ENCODE peak calls at places on chromosomes 12 and 14, in ten cellular contexts. One of them, this sample, is unnamed.
A peak's percentile ranks its signal among the peaks of the same experiment; 100 is the strongest.

GRCh38 chr14:30883508-30884294 is 9.3 kb downstream of the COCH start:
- DNase-seq in spleen: no peak
- DNase-seq in ovary: no peak
- DNase-seq in amygdala: no peak
- DNase-seq in anterior cingulate cortex: no peak
- DNase-seq in K562: no peak
- DNase-seq in HEK293T: no peak
- DNase-seq in activated gamma-delta T cell: no peak
- DNase-seq in right atrium auricular region: no peak
- DNase-seq in epithelial cell of prostate: no peak
- DNase-seq in this sample: no peak

GRCh38 chr12:38392584-38393144 is 76.1 kb downstream of the ALG10B start:
- DNase-seq in anterior cingulate cortex: no peak
- DNase-seq in amygdala: no peak
- DNase-seq in activated gamma-delta T cell: no peak
- DNase-seq in K562: no peak
- DNase-seq in ovary: no peak
- DNase-seq in HEK293T: no peak
- DNase-seq in right atrium auricular region: no peak
- DNase-seq in spleen: no peak
- DNase-seq in epithelial cell of prostate: peak; percentile 97
- DNase-seq in this sample: no peak

GRCh38 chr14:71166434-71166833 is 259.2 kb downstream of the PCNX1 start:
- DNase-seq in anterior cingulate cortex: peak; percentile 47
- DNase-seq in epithelial cell of prostate: no peak
- DNase-seq in amygdala: no peak
- DNase-seq in HEK293T: peak; percentile 55
- DNase-seq in ovary: no peak
- DNase-seq in K562: no peak
- DNase-seq in right atrium auricular region: no peak
- DNase-seq in spleen: no peak
- DNase-seq in activated gamma-delta T cell: no peak
- DNase-seq in this sample: no peak

GRCh38 chr12:103241184-103241583 is 254.6 kb downstream of the C12orf42 start:
- DNase-seq in spleen: no peak
- DNase-seq in K562: no peak
- DNase-seq in anterior cingulate cortex: no peak
- DNase-seq in activated gamma-delta T cell: no peak
- DNase-seq in epithelial cell of prostate: no peak
- DNase-seq in amygdala: no peak
- DNase-seq in HEK293T: no peak
- DNase-seq in right atrium auricular region: no peak
- DNase-seq in ovary: no peak
- DNase-seq in this sample: no peak

GRCh38 chr12:121939190-121939589 is 20.8 kb downstream of the CFAP251 start:
- DNase-seq in activated gamma-delta T cell: no peak
- DNase-seq in amygdala: no peak
- DNase-seq in spleen: no peak
- DNase-seq in HEK293T: no peak
- DNase-seq in K562: no peak
- DNase-seq in epithelial cell of prostate: peak; percentile 18
- DNase-seq in right atrium auricular region: no peak
- DNase-seq in ovary: no peak
- DNase-seq in anterior cingulate cortex: no peak
- DNase-seq in this sample: no peak

GRCh38 chr12:47534695-47535094 is 171.1 kb downstream of the RPAP3 start:
- DNase-seq in epithelial cell of prostate: no peak
- DNase-seq in ovary: no peak
- DNase-seq in HEK293T: no peak
- DNase-seq in activated gamma-delta T cell: no peak
- DNase-seq in anterior cingulate cortex: no peak
- DNase-seq in spleen: no peak
- DNase-seq in right atrium auricular region: no peak
- DNase-seq in K562: no peak
- DNase-seq in amygdala: no peak
- DNase-seq in this sample: no peak

GRCh38 chr12:122138616-122139015 is 35.4 kb downstream of the IL31 start:
- DNase-seq in right atrium auricular region: no peak
- DNase-seq in ovary: no peak
- DNase-seq in K562: no peak
- DNase-seq in spleen: no peak
- DNase-seq in activated gamma-delta T cell: no peak
- DNase-seq in amygdala: peak; percentile 60
- DNase-seq in HEK293T: no peak
- DNase-seq in anterior cingulate cortex: peak; percentile 34
- DNase-seq in epithelial cell of prostate: no peak
- DNase-seq in this sample: no peak

GRCh38 chr14:89616425-89617141 is 199.6 kb upstream of the FOXN3 start:
- DNase-seq in epithelial cell of prostate: no peak
- DNase-seq in ovary: no peak
- DNase-seq in K562: no peak
- DNase-seq in spleen: no peak
- DNase-seq in amygdala: no peak
- DNase-seq in activated gamma-delta T cell: no peak
- DNase-seq in anterior cingulate cortex: no peak
- DNase-seq in HEK293T: no peak
- DNase-seq in right atrium auricular region: no peak
- DNase-seq in this sample: no peak

GRCh38 chr12:46266869-46267617 is 1.8 kb downstream of the SLC38A1 start:
- DNase-seq in K562: no peak
- DNase-seq in right atrium auricular region: no peak
- DNase-seq in anterior cingulate cortex: peak; percentile 63
- DNase-seq in amygdala: peak; percentile 25
- DNase-seq in HEK293T: peak; percentile 27
- DNase-seq in ovary: peak; percentile 38
- DNase-seq in spleen: peak; percentile 89
- DNase-seq in activated gamma-delta T cell: peak; percentile 28
- DNase-seq in epithelial cell of prostate: no peak
- DNase-seq in this sample: peak; percentile 75

GRCh38 chr12:45878630-45879255 is 111.6 kb downstream of the SCAF11 start:
- DNase-seq in activated gamma-delta T cell: no peak
- DNase-seq in spleen: no peak
- DNase-seq in amygdala: no peak
- DNase-seq in anterior cingulate cortex: no peak
- DNase-seq in epithelial cell of prostate: no peak
- DNase-seq in ovary: no peak
- DNase-seq in right atrium auricular region: no peak
- DNase-seq in K562: no peak
- DNase-seq in HEK293T: no peak
- DNase-seq in this sample: no peak

GRCh38 chr14:34270361-34270760 is 191.7 kb downstream of the SPTSSA start:
- DNase-seq in amygdala: no peak
- DNase-seq in ovary: no peak
- DNase-seq in epithelial cell of prostate: no peak
- DNase-seq in activated gamma-delta T cell: no peak
- DNase-seq in HEK293T: no peak
- DNase-seq in spleen: no peak
- DNase-seq in K562: no peak
- DNase-seq in anterior cingulate cortex: no peak
- DNase-seq in right atrium auricular region: no peak
- DNase-seq in this sample: no peak

GRCh38 chr12:68565391-68565903 is 45.3 kb upstream of the RAP1B start:
- DNase-seq in epithelial cell of prostate: peak; percentile 50
- DNase-seq in HEK293T: peak; percentile 23
- DNase-seq in amygdala: no peak
- DNase-seq in spleen: no peak
- DNase-seq in ovary: no peak
- DNase-seq in K562: no peak
- DNase-seq in right atrium auricular region: no peak
- DNase-seq in activated gamma-delta T cell: no peak
- DNase-seq in anterior cingulate cortex: no peak
- DNase-seq in this sample: no peak

GRCh38 chr14:58637391-58638230 is at the start of gene DACT1:
- DNase-seq in right atrium auricular region: peak; percentile 70
- DNase-seq in activated gamma-delta T cell: no peak
- DNase-seq in anterior cingulate cortex: peak; percentile 68
- DNase-seq in amygdala: peak; percentile 53
- DNase-seq in epithelial cell of prostate: no peak
- DNase-seq in K562: peak; percentile 66
- DNase-seq in HEK293T: peak; percentile 55
- DNase-seq in spleen: peak; percentile 91
- DNase-seq in ovary: peak; percentile 81
- DNase-seq in this sample: peak; percentile 81

GRCh38 chr12:116015525-116015924 is 262.0 kb downstream of the MED13L start:
- DNase-seq in activated gamma-delta T cell: no peak
- DNase-seq in spleen: no peak
- DNase-seq in K562: no peak
- DNase-seq in ovary: no peak
- DNase-seq in epithelial cell of prostate: no peak
- DNase-seq in amygdala: no peak
- DNase-seq in right atrium auricular region: no peak
- DNase-seq in anterior cingulate cortex: no peak
- DNase-seq in HEK293T: peak; percentile 16
- DNase-seq in this sample: no peak

GRCh38 chr12:41907036-41907435 is 237.6 kb downstream of the GXYLT1 start:
- DNase-seq in activated gamma-delta T cell: no peak
- DNase-seq in anterior cingulate cortex: peak; percentile 65
- DNase-seq in amygdala: no peak
- DNase-seq in right atrium auricular region: no peak
- DNase-seq in HEK293T: no peak
- DNase-seq in ovary: no peak
- DNase-seq in epithelial cell of prostate: no peak
- DNase-seq in K562: no peak
- DNase-seq in spleen: no peak
- DNase-seq in this sample: no peak

GRCh38 chr12:81627336-81628189 is 131.6 kb downstream of the PPFIA2 start:
- DNase-seq in epithelial cell of prostate: no peak
- DNase-seq in spleen: no peak
- DNase-seq in amygdala: no peak
- DNase-seq in K562: peak; percentile 6
- DNase-seq in anterior cingulate cortex: no peak
- DNase-seq in activated gamma-delta T cell: no peak
- DNase-seq in HEK293T: peak; percentile 22
- DNase-seq in ovary: no peak
- DNase-seq in right atrium auricular region: no peak
- DNase-seq in this sample: no peak

This sample was measured in Right ventricle myocardium superior.